ENCODE peak calls at places on chromosome 4, in ten cellular contexts. I, R, X, F, L, P, M, Q, G and D are unnamed samples.

GRCh38 chr4:44662623-44663006 is 11.2 kb upstream of the YIPF7 start:
- DNase-seq in I (no peak), R (no peak), X (no peak), F (no peak), L (no peak), P (no peak), M (no peak), Q (no peak), G (no peak), D (no peak)

GRCh38 chr4:744212-744841 is 38.7 kb downstream of the PCGF3 start:
- DNase-seq in I (no peak), R (no peak), X (no peak), F (no peak), L (no peak), P (no peak), M (no peak), Q (peak; percentile 7), G (no peak), D (no peak)

GRCh38 chr4:185221912-185222311 is 12.5 kb downstream of the SNX25 start:
- DNase-seq in I (no peak), R (no peak), X (no peak), F (no peak), L (no peak), P (no peak), M (no peak), Q (no peak), G (no peak), D (no peak)

GRCh38 chr4:155564880-155565279 is 101.8 kb upstream of the GUCY1A1 start:
- DNase-seq in I (no peak), R (no peak), X (no peak), F (no peak), L (no peak), P (no peak), M (no peak), Q (no peak), G (no peak), D (no peak)

GRCh38 chr4:70829015-70829414 is 10.7 kb downstream of the GRSF1 start:
- DNase-seq in I (no peak), R (no peak), X (no peak), F (no peak), L (no peak), P (no peak), M (no peak), Q (no peak), G (no peak), D (no peak)

GRCh38 chr4:7296661-7297335 is 104.5 kb downstream of the SORCS2 start:
- DNase-seq in I (no peak), R (no peak), X (no peak), F (no peak), L (no peak), P (no peak), M (no peak), Q (no peak), G (no peak), D (peak; percentile 69)

GRCh38 chr4:38025665-38026064 is 65.5 kb downstream of the PTTG2 start:
- DNase-seq in I (no peak), R (no peak), X (no peak), F (no peak), L (no peak), P (no peak), M (no peak), Q (no peak), G (no peak), D (no peak)

GRCh38 chr4:151276787-151277557 is at the start of gene PRSS48:
- DNase-seq in I (peak; percentile 13), R (no peak), X (peak; percentile 28), F (peak; percentile 13), L (peak; percentile 53), P (peak; percentile 63), M (peak; percentile 31), Q (peak; percentile 72), G (peak; percentile 58), D (peak; percentile 60)

GRCh38 chr4:75630174-75630931 is at the start of gene CDKL2:
- DNase-seq in I (no peak), R (peak; percentile 78), X (no peak), F (peak; percentile 34), L (peak; percentile 93), P (peak; percentile 73), M (peak; percentile 92), Q (peak; percentile 81), G (no peak), D (peak; percentile 89)

GRCh38 chr4:141158219-141158618 is 24.9 kb upstream of the RNF150 start:
- DNase-seq in I (no peak), R (no peak), X (no peak), F (no peak), L (no peak), P (no peak), M (peak; percentile 22), Q (no peak), G (peak; percentile 18), D (no peak)

GRCh38 chr4:10625130-10625529 is 59.4 kb downstream of the CLNK start:
- DNase-seq in I (no peak), R (no peak), X (no peak), F (no peak), L (no peak), P (no peak), M (peak; percentile 53), Q (no peak), G (no peak), D (no peak)

GRCh38 chr4:175453456-175453855 is 358.6 kb downstream of the GPM6A start:
- DNase-seq in I (no peak), R (no peak), X (no peak), F (no peak), L (no peak), P (no peak), M (no peak), Q (no peak), G (peak; percentile 61), D (no peak)